ENCODE peak calls at places on chromosomes 6 and 20, in six cellular contexts. Z is progenitor cell of endocrine pancreas, K is AG10803, P is endodermal cell, H is upper lobe of right lung, I is CD14-positive monocyte. E is an unnamed sample.

GRCh38 chr20:11204926-11205768 is 531.3 kb upstream of the JAG1 start:
- DNase-seq in K (peak; percentile 66), I (no peak), H (no peak), P (peak; percentile 89), Z (no peak), E (peak; percentile 58)

GRCh38 chr6:115887887-115888286 is 172.8 kb downstream of the FRK start:
- DNase-seq in K (no peak), P (no peak), Z (no peak), H (no peak), I (no peak), E (no peak)

GRCh38 chr20:57620999-57621398 is 773 bp upstream of the ZBP1 start:
- DNase-seq in I (no peak), Z (no peak), P (no peak), H (no peak), K (no peak), E (no peak)

GRCh38 chr6:118752803-118753202 is 101.4 kb upstream of the CEP85L start:
- DNase-seq in H (no peak), I (no peak), K (no peak), P (no peak), Z (no peak), E (no peak)

GRCh38 chr6:37314803-37315515 is 38.8 kb upstream of the RNF8 start:
- DNase-seq in Z (no peak), P (peak; percentile 86), H (no peak), I (peak; percentile 47), K (peak; percentile 12), E (peak; percentile 35)

GRCh38 chr6:46655803-46656202 is 3.0 kb downstream of the SLC25A27 start:
- DNase-seq in K (no peak), Z (peak; percentile 14), I (no peak), P (peak; percentile 91), H (no peak), E (peak; percentile 65)

GRCh38 chr6:52201493-52201892 is 15.3 kb downstream of the IL17A start:
- DNase-seq in K (no peak), H (no peak), I (no peak), P (no peak), Z (no peak), E (no peak)

GRCh38 chr20:22526512-22527012 is 57.8 kb downstream of the FOXA2 start:
- DNase-seq in H (no peak), Z (no peak), K (no peak), P (no peak), I (no peak), E (no peak)

GRCh38 chr6:33817520-33817919 is 13.7 kb upstream of the MLN start:
- DNase-seq in Z (no peak), K (no peak), H (no peak), P (no peak), I (no peak), E (no peak)

GRCh38 chr20:32614303-32614702 is 29.2 kb upstream of the NOL4L start:
- DNase-seq in P (no peak), I (no peak), H (no peak), K (no peak), Z (no peak), E (no peak)

GRCh38 chr20:49482621-49483017 is at the start of gene KCNB1:
- DNase-seq in I (no peak), H (peak; percentile 71), K (peak; percentile 40), Z (peak; percentile 85), P (peak; percentile 97), E (peak; percentile 40)

GRCh38 chr6:28944412-28945006 is 20.7 kb upstream of the TRIM27 start:
- DNase-seq in P (peak; percentile 85), H (no peak), Z (peak; percentile 36), K (peak; percentile 76), I (no peak), E (peak; percentile 45)

GRCh38 chr6:9583946-9584345 is 830.9 kb downstream of the TFAP2A start:
- DNase-seq in P (no peak), I (no peak), Z (no peak), K (no peak), H (no peak), E (no peak)

GRCh38 chr6:63565058-63565726 is 7.1 kb upstream of the LOC128125822 start:
- DNase-seq in P (no peak), I (no peak), K (no peak), Z (no peak), H (no peak), E (no peak)

GRCh38 chr20:845226-845868 is 11.8 kb downstream of the FAM110A start:
- DNase-seq in I (no peak), H (peak; percentile 65), P (peak; percentile 68), K (no peak), Z (no peak), E (no peak)

GRCh38 chr6:63578757-63579156 is 6.5 kb downstream of the LOC128125822 start:
- DNase-seq in H (no peak), I (no peak), Z (no peak), P (no peak), K (no peak), E (no peak)

GRCh38 chr6:101826678-101827077 is 433.2 kb downstream of the GRIK2 start:
- DNase-seq in P (no peak), K (no peak), Z (no peak), H (no peak), I (no peak), E (no peak)

GRCh38 chr6:10099648-10100047 is 315.2 kb downstream of the TFAP2A start:
- DNase-seq in P (no peak), Z (no peak), K (no peak), I (no peak), H (no peak), E (no peak)

GRCh38 chr6:151430886-151431285 is 21.0 kb downstream of the RMND1 start:
- DNase-seq in Z (no peak), K (no peak), H (no peak), I (no peak), P (no peak), E (no peak)

GRCh38 chr20:49888341-49889244 is 26.7 kb downstream of the SPATA2 start:
- DNase-seq in I (peak; percentile 42), K (peak; percentile 47), Z (peak; percentile 49), P (peak; percentile 96), H (no peak), E (peak; percentile 88)

GRCh38 chr6:47134476-47135189 is 92.5 kb upstream of the ADGRF1 start:
- DNase-seq in Z (no peak), P (no peak), H (no peak), I (no peak), K (peak; percentile 74), E (no peak)

GRCh38 chr20:48492188-48493070 is 335.4 kb downstream of the PREX1 start:
- DNase-seq in I (no peak), H (no peak), Z (no peak), P (peak; percentile 25), K (no peak), E (no peak)

GRCh38 chr20:51533291-51534172 is 9.0 kb downstream of the NFATC2 start:
- DNase-seq in K (peak; percentile 76), H (no peak), Z (no peak), P (no peak), I (no peak), E (peak; percentile 15)

GRCh38 chr6:13419826-13420225 is 67.6 kb downstream of the GFOD1 start:
- DNase-seq in I (no peak), H (no peak), K (no peak), Z (no peak), P (no peak), E (no peak)
- TF ChIP-seq CTCF in I (no peak), H (no peak), K (no peak), Z (no peak), P (no peak), E (no peak)

GRCh38 chr6:30361661-30362060 is 16.7 kb downstream of the RPP21 start:
- DNase-seq in H (no peak), I (no peak), Z (no peak), P (no peak), K (no peak), E (no peak)

GRCh38 chr6:30363459-30363858 is 18.5 kb downstream of the RPP21 start:
- DNase-seq in H (no peak), K (no peak), P (no peak), I (no peak), Z (no peak), E (no peak)

GRCh38 chr6:30359276-30359675 is 14.3 kb downstream of the RPP21 start:
- DNase-seq in K (no peak), H (no peak), P (no peak), Z (no peak), I (no peak), E (no peak)

GRCh38 chr6:30360139-30360538 is 15.2 kb downstream of the RPP21 start:
- DNase-seq in I (no peak), P (no peak), H (no peak), K (no peak), Z (no peak), E (peak; percentile 26)

GRCh38 chr6:30364591-30364990 is 19.6 kb downstream of the RPP21 start:
- DNase-seq in K (no peak), H (no peak), P (peak; percentile 63), I (no peak), Z (no peak), E (no peak)
- TF ChIP-seq CTCF in K (no peak), H (no peak), P (peak; percentile 66), I (no peak), Z (peak; percentile 17), E (no peak)

DNA sequence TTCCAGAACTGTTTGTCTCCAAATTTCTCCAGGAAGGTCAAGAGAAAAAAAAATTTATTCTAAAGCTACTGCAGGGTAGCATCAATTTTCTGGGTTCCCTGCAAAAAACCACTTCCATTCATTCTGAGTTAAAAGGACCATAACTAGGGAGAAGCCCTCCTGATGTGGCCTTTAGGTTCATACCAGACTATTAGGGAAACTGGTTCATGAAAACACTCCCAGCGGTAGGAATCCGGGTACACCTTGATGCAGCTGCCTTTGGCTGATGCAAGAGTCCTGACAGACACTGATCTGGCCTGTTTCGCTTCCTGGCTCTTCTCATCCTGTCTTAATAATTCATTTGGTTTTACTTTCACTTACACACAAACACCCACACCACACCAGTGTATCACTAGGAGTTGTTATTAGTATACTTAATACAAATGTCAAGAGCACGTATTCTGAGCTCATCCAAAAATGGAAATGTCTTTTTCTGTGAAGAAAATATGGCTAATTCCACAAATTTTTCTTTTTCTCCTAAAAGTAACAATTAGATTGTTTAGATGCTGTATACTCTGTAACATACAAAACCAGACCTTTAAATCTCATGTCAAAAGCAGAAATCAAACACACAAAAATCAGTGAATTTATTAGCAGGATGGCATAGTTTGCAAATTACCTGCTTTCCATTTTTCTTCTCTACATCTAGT is 38.4 kb upstream of the ARHGAP18 start:
- DNase-seq in Z (no peak), H (no peak), K (peak; percentile 57), I (peak; percentile 51), P (peak; percentile 55), E (no peak)
- TF ChIP-seq CTCF in Z (no peak), H (no peak), K (no peak), I (no peak), P (peak; percentile 31), E (no peak)

DNA sequence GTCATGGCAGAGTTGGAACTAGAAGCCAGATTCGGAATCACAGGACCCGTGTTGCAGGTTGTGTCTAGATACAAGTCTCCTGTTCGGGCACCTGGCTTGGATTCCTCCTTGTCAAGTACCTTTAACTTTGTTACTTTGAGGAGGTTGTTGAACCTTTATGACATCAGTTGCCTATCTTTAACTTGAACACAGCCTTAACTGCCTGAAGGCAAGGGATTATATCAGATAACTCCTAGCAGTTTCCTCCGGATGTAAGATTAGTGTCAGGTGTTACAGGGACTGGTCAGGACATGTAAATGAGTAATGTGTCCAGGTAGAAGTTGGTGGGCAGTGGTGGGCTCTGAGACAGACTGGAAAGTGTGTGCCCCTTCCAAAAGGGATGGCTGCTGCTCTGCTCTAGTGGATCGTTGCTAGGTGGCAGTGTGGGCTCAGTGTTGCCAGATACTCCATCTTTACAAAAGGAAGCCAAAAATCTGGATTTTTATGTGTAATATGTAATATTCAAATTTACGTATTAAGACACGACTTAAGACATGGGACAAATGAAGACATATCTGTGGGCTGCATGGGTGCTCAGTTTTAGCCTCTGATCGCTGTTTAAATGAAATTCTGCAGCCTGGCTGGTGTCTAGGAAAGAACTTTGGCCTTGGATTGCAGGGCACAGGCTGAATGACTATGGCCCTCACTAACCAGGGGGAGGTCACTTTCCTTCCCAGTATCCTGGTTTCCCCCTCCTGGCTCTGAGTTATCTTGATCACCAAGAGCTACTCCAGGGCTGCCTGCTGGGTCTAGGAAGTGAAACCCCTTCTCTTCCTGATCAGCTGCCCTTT is 27.1 kb downstream of the CHMP4B start:
- DNase-seq in Z (no peak), P (no peak), K (no peak), H (no peak), I (no peak), E (no peak)
- TF ChIP-seq CTCF in Z (peak; percentile 10), P (peak; percentile 41), K (no peak), H (no peak), I (no peak), E (no peak)